ENCODE peak calls at places on chromosomes 6 and 20, in four cellular contexts. B is H9, I is K562, P is AG04450. T is an unnamed sample.

GRCh38 chr6:159075506-159076100 is 30.8 kb upstream of the TAGAP start:
- DNase-seq in B (no peak), I (no peak), P (no peak), T (no peak)

GRCh38 chr6:3530515-3530914 is 73.7 kb upstream of the SLC22A23 start:
- DNase-seq in B (no peak), I (no peak), P (no peak), T (no peak)

GRCh38 chr6:136945626-136946235 is 23.6 kb downstream of the SLC35D3 start:
- DNase-seq in B (no peak), I (no peak), P (no peak), T (no peak)

GRCh38 chr20:63011798-63012197 is 5.0 kb upstream of the BHLHE23 start:
- DNase-seq in B (no peak), I (no peak), P (no peak), T (no peak)

GRCh38 chr20:59938696-59939051 is 1.4 kb downstream of the PPP1R3D start:
- DNase-seq in B (no peak), I (no peak), P (no peak), T (no peak)

GRCh38 chr6:106608080-106608668 is 21.1 kb downstream of the RTN4IP1 start:
- DNase-seq in B (no peak), I (peak), P (no peak), T (peak)

GRCh38 chr6:153816306-153816845 is 222.7 kb upstream of the OPRM1 start:
- DNase-seq in B (no peak), I (no peak), P (no peak), T (no peak)

GRCh38 chr6:157244175-157244574 is 79.1 kb downstream of the TMEM242 start:
- DNase-seq in B (no peak), I (peak), P (no peak), T (no peak)

GRCh38 chr6:190596-191395 is 101.5 kb upstream of the DUSP22 start:
- DNase-seq in B (peak), I (no peak), P (no peak), T (peak)

GRCh38 chr6:23305325-23305943 is 736.1 kb downstream of the HDGFL1 start:
- DNase-seq in B (no peak), I (no peak), P (no peak), T (no peak)

GRCh38 chr6:136230219-136230980 is 19.7 kb downstream of the MTFR2 start:
- DNase-seq in B (no peak), I (no peak), P (no peak), T (no peak)

GRCh38 chr6:13415276-13415675 is 72.1 kb downstream of the GFOD1 start:
- DNase-seq in B (no peak), I (no peak), P (no peak), T (no peak)

GRCh38 chr6:114121913-114122662 is 151.1 kb upstream of the HDAC2 start:
- DNase-seq in B (no peak), I (no peak), P (no peak), T (no peak)

GRCh38 chr6:137827977-137828815 is 38.9 kb upstream of the TNFAIP3 start:
- DNase-seq in B (no peak), I (no peak), P (no peak), T (no peak)

GRCh38 chr20:9498322-9498721 is 16.1 kb upstream of the LAMP5 start:
- DNase-seq in B (no peak), I (no peak), P (no peak), T (no peak)

GRCh38 chr6:170063851-170064617 is 226.8 kb downstream of the DLL1 start:
- DNase-seq in B (no peak), I (no peak), P (no peak), T (no peak)

GRCh38 chr6:32865724-32866443 is 11.9 kb downstream of the PSMB9 start:
- DNase-seq in B (no peak), I (no peak), P (no peak), T (no peak)

GRCh38 chr6:80676386-80676785 is 569.9 kb downstream of the BCKDHB start:
- DNase-seq in B (no peak), I (no peak), P (no peak), T (no peak)

GRCh38 chr20:36483919-36484808 is 57.2 kb upstream of the MYL9 start:
- DNase-seq in B (no peak), I (no peak), P (no peak), T (no peak)

GRCh38 chr20:35742741-35743523 is 872 bp upstream of the RBM39 start:
- DNase-seq in B (no peak), I (peak), P (no peak), T (peak)

GRCh38 chr6:7904654-7905319 is 5.8 kb downstream of the TXNDC5 start:
- DNase-seq in B (no peak), I (no peak), P (no peak), T (no peak)

GRCh38 chr6:107957165-107957908 is 671 bp downstream of the SEC63 start:
- DNase-seq in B (peak), I (peak), P (peak), T (peak)

GRCh38 chr6:108408861-108409260 is 114.0 kb downstream of the AFG1L start:
- DNase-seq in B (no peak), I (no peak), P (no peak), T (no peak)

GRCh38 chr6:23654745-23655144 is 471.3 kb upstream of the NRSN1 start:
- DNase-seq in B (no peak), I (no peak), P (no peak), T (no peak)

GRCh38 chr6:109059591-109060021 is 35.0 kb downstream of the SESN1 start:
- DNase-seq in B (no peak), I (no peak), P (no peak), T (peak)

DNA sequence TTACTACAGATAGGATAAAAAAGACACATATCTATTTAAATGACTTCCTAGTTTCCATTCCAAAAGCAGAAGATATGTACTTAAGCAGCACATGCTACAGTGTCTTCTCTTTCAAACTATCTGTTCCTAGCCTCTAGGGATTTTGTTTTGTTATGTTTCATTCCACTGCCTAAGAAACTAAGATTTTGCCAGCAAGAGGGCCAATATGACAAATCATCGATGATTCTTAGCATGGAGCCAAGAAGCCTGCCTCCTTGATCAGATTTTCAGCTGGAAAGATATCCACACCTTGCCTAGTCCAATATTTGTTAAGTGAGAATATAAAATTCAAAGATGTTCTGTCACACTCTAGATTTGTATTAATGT is 7.0 kb downstream of the SNX5 start:
- DNase-seq in B (no peak), I (no peak), P (no peak), T (no peak)
- H3K27ac ChIP-seq in B (no peak), I (peak), P (peak), T (peak)

GRCh38 chr20:10509411-10509810 is 74.3 kb downstream of the SLX4IP start:
- DNase-seq in B (no peak), I (no peak), P (no peak), T (no peak)

GRCh38 chr20:10511166-10511506 is 76.0 kb downstream of the SLX4IP start:
- DNase-seq in B (no peak), I (no peak), P (no peak), T (no peak)

GRCh38 chr20:10513091-10513490 is 78.0 kb downstream of the SLX4IP start:
- DNase-seq in B (no peak), I (no peak), P (no peak), T (no peak)

GRCh38 chr20:10510216-10510615 is 75.1 kb downstream of the SLX4IP start:
- DNase-seq in B (no peak), I (peak), P (no peak), T (no peak)

GRCh38 chr20:10511507-10512231 is 76.6 kb downstream of the SLX4IP start:
- DNase-seq in B (peak), I (peak), P (peak), T (peak)
- H3K27ac ChIP-seq in B (no peak), I (peak), P (peak), T (no peak)

GRCh38 chr6:163356743-163357142 is 57.8 kb upstream of the QKI start:
- DNase-seq in B (no peak), I (no peak), P (no peak), T (no peak)

GRCh38 chr6:163354779-163355431 is 59.6 kb upstream of the QKI start:
- DNase-seq in B (no peak), I (no peak), P (no peak), T (no peak)

GRCh38 chr6:163355471-163355991 is 59.0 kb upstream of the QKI start:
- DNase-seq in B (no peak), I (no peak), P (no peak), T (no peak)

GRCh38 chr6:163354085-163354484 is 60.4 kb upstream of the QKI start:
- DNase-seq in B (no peak), I (peak), P (no peak), T (no peak)

GRCh38 chr6:163356324-163356723 is 58.2 kb upstream of the QKI start:
- DNase-seq in B (peak), I (no peak), P (no peak), T (no peak)
- H3K27ac ChIP-seq in B (no peak), I (no peak), P (no peak), T (no peak)

DNA sequence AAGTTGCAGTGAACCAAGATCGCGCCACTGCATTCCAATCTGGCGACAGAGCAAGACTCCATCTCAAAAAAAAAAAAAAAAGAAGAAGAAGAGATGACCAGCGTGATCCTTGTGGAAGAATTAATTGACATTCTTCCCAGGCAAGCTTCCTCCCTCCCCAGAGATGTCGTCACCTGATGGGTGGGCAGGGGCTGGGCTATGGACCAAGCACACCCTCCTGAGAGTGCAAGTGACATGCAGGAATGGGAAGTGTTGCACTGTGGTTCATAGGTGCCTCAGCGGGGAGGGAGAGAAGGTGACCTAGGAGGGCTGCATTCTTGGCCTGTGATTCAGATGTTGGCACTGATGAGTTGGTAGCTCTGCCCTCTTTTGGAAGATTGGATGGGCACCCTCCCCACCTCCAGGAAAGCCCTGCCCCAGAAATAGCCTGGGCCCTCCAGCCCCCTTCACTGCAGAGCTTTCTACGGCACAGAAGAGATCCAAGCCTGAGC is 37.8 kb downstream of the TAF8 start:
- DNase-seq in B (no peak), I (peak), P (no peak), T (no peak)
- H3K27ac ChIP-seq in B (no peak), I (no peak), P (no peak), T (no peak)

DNA sequence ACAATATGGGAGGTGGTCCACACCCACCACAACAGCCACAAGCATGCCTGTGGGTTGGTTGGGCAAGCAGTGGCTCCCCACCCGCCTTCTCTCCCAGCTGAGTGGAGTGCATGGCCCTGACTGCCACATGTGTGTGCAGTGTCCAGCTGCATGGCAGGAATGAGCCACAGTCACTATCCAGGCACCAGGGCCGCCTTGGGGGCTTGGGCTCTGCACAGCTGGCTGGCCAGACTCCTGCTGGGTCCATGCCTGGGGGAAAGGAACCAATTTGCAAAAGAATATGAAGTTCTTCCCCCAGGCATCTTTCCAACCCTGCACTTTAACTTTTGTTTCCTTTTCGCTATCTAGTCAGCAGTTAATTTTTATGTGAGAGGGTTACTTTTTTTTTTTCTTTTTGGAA is 11.6 kb upstream of the ASCC3 start:
- DNase-seq in B (peak), I (no peak), P (no peak), T (no peak)
- H3K27ac ChIP-seq in B (no peak), I (no peak), P (no peak), T (no peak)

GRCh38 chr6:152378154-152378553 is 259.0 kb downstream of the SYNE1 start:
- DNase-seq in B (no peak), I (no peak), P (no peak), T (no peak)

GRCh38 chr6:152380351-152380767 is 256.8 kb downstream of the SYNE1 start:
- DNase-seq in B (no peak), I (no peak), P (peak), T (no peak)

GRCh38 chr6:152387091-152387490 is 250.1 kb downstream of the SYNE1 start:
- DNase-seq in B (no peak), I (no peak), P (no peak), T (no peak)

GRCh38 chr6:152386131-152386530 is 251.0 kb downstream of the SYNE1 start:
- DNase-seq in B (no peak), I (no peak), P (no peak), T (no peak)

DNA sequence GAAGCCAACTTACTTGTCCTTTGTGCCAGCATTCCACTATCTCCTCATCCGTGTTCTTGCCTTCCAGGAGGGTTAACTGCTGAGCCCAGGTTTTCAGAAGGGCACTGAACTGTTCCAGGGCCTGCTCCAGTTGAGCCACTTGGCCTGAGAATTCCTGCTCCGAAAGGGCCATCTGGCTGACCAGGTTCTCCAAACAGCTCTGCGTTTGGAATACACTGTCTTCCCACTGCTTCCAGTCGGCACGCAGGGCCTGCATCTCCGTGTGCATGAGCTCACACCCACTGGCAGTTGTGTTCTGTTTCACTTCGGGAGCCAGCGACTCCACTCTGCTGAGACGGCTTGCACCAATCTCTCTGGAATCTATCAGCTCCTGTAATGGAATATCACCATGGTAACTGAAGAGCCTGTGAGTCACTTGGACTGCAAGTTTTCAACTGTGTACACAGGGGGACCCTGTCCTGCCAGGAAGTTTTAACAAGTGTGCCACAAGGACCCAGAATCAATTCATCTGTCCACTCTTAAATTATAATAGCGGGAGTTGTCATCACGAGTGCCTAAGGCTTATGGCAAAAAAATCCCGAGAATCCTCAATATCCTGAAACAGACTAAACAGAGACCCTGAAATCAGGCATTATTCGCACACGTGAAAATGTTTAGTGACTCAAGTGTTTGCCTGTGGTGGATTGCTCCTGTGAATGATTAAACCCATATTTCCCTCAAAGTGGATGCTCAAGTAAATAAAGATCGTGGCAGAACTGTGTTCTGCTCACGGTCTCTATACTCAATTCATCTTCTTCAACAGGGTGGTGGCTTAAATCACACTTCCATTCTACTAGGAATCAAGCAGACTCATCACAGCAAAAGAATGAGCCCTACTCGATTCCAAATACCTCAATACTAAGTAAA is 255.9 kb downstream of the SYNE1 start:
- DNase-seq in B (peak), I (no peak), P (peak), T (no peak)
- H3K27ac ChIP-seq in B (no peak), I (no peak), P (peak), T (no peak)

T was measured in OCI-LY7.